ENCODE peak calls at places on chromosomes 2 and 18, in nine cellular contexts. One of them, this sample, is unnamed.

GRCh38 chr2:197152451-197153228 is 157.9 kb downstream of the ANKRD44 start:
- DNase-seq in GM23248: peak
- DNase-seq in stimulated activated CD8-positive, alpha-beta memory T cell treated with anti-CD3 and anti-CD28 coated beads, Interleukin-2, amount 100 ng/mL, for 48 hours: no peak
- DNase-seq in brain microvascular endothelial cell: peak
- DNase-seq in AG04450: no peak
- DNase-seq in epithelial cell of prostate: no peak
- DNase-seq in activated CD8-positive, alpha-beta memory T cell treated with anti-CD3 and anti-CD28 coated beads for 48 hours: no peak
- DNase-seq in activated CD4-positive, CD25-positive, alpha-beta regulatory T cell treated with anti-CD3 and anti-CD28 coated beads, Interleukin-2, amount 50 U/mL, for 72 hours: no peak
- DNase-seq in fibroblast of pulmonary artery: peak
- DNase-seq in this sample: no peak

GRCh38 chr2:150204449-150204848 is 283.0 kb downstream of the RND3 start:
- DNase-seq in epithelial cell of prostate: peak
- DNase-seq in brain microvascular endothelial cell: peak
- DNase-seq in activated CD4-positive, CD25-positive, alpha-beta regulatory T cell treated with anti-CD3 and anti-CD28 coated beads, Interleukin-2, amount 50 U/mL, for 72 hours: no peak
- DNase-seq in stimulated activated CD8-positive, alpha-beta memory T cell treated with anti-CD3 and anti-CD28 coated beads, Interleukin-2, amount 100 ng/mL, for 48 hours: no peak
- DNase-seq in AG04450: peak
- DNase-seq in fibroblast of pulmonary artery: peak
- DNase-seq in GM23248: peak
- DNase-seq in activated CD8-positive, alpha-beta memory T cell treated with anti-CD3 and anti-CD28 coated beads for 48 hours: no peak
- DNase-seq in this sample: no peak

GRCh38 chr2:157364257-157364974 is 38.8 kb upstream of the ERMN start:
- DNase-seq in stimulated activated CD8-positive, alpha-beta memory T cell treated with anti-CD3 and anti-CD28 coated beads, Interleukin-2, amount 100 ng/mL, for 48 hours: no peak
- DNase-seq in AG04450: no peak
- DNase-seq in activated CD4-positive, CD25-positive, alpha-beta regulatory T cell treated with anti-CD3 and anti-CD28 coated beads, Interleukin-2, amount 50 U/mL, for 72 hours: no peak
- DNase-seq in GM23248: peak
- DNase-seq in fibroblast of pulmonary artery: no peak
- DNase-seq in activated CD8-positive, alpha-beta memory T cell treated with anti-CD3 and anti-CD28 coated beads for 48 hours: no peak
- DNase-seq in epithelial cell of prostate: no peak
- DNase-seq in brain microvascular endothelial cell: no peak
- DNase-seq in this sample: no peak

GRCh38 chr2:186757009-186757408 is 63.1 kb downstream of the FAM171B start:
- DNase-seq in stimulated activated CD8-positive, alpha-beta memory T cell treated with anti-CD3 and anti-CD28 coated beads, Interleukin-2, amount 100 ng/mL, for 48 hours: no peak
- DNase-seq in epithelial cell of prostate: no peak
- DNase-seq in GM23248: no peak
- DNase-seq in fibroblast of pulmonary artery: no peak
- DNase-seq in brain microvascular endothelial cell: no peak
- DNase-seq in activated CD8-positive, alpha-beta memory T cell treated with anti-CD3 and anti-CD28 coated beads for 48 hours: no peak
- DNase-seq in AG04450: no peak
- DNase-seq in activated CD4-positive, CD25-positive, alpha-beta regulatory T cell treated with anti-CD3 and anti-CD28 coated beads, Interleukin-2, amount 50 U/mL, for 72 hours: no peak
- DNase-seq in this sample: no peak

GRCh38 chr2:44952143-44952805 is 10.8 kb downstream of the SIX3 start:
- DNase-seq in stimulated activated CD8-positive, alpha-beta memory T cell treated with anti-CD3 and anti-CD28 coated beads, Interleukin-2, amount 100 ng/mL, for 48 hours: no peak
- DNase-seq in GM23248: peak
- DNase-seq in fibroblast of pulmonary artery: peak
- DNase-seq in AG04450: no peak
- DNase-seq in brain microvascular endothelial cell: peak
- DNase-seq in activated CD8-positive, alpha-beta memory T cell treated with anti-CD3 and anti-CD28 coated beads for 48 hours: no peak
- DNase-seq in activated CD4-positive, CD25-positive, alpha-beta regulatory T cell treated with anti-CD3 and anti-CD28 coated beads, Interleukin-2, amount 50 U/mL, for 72 hours: no peak
- DNase-seq in epithelial cell of prostate: no peak
- DNase-seq in this sample: no peak

GRCh38 chr2:55048514-55048924 is 1.7 kb downstream of the RTN4 start:
- DNase-seq in AG04450: no peak
- DNase-seq in fibroblast of pulmonary artery: peak
- DNase-seq in activated CD4-positive, CD25-positive, alpha-beta regulatory T cell treated with anti-CD3 and anti-CD28 coated beads, Interleukin-2, amount 50 U/mL, for 72 hours: no peak
- DNase-seq in stimulated activated CD8-positive, alpha-beta memory T cell treated with anti-CD3 and anti-CD28 coated beads, Interleukin-2, amount 100 ng/mL, for 48 hours: no peak
- DNase-seq in brain microvascular endothelial cell: no peak
- DNase-seq in activated CD8-positive, alpha-beta memory T cell treated with anti-CD3 and anti-CD28 coated beads for 48 hours: no peak
- DNase-seq in epithelial cell of prostate: no peak
- DNase-seq in GM23248: peak
- DNase-seq in this sample: no peak

GRCh38 chr18:48460929-48461583 is 51.9 kb upstream of the ZBTB7C start:
- DNase-seq in fibroblast of pulmonary artery: peak
- DNase-seq in activated CD4-positive, CD25-positive, alpha-beta regulatory T cell treated with anti-CD3 and anti-CD28 coated beads, Interleukin-2, amount 50 U/mL, for 72 hours: no peak
- DNase-seq in stimulated activated CD8-positive, alpha-beta memory T cell treated with anti-CD3 and anti-CD28 coated beads, Interleukin-2, amount 100 ng/mL, for 48 hours: no peak
- DNase-seq in brain microvascular endothelial cell: no peak
- DNase-seq in AG04450: no peak
- DNase-seq in epithelial cell of prostate: no peak
- DNase-seq in activated CD8-positive, alpha-beta memory T cell treated with anti-CD3 and anti-CD28 coated beads for 48 hours: no peak
- DNase-seq in GM23248: no peak
- DNase-seq in this sample: no peak

GRCh38 chr2:17272170-17272569 is 246.1 kb downstream of the RAD51AP2 start:
- DNase-seq in activated CD4-positive, CD25-positive, alpha-beta regulatory T cell treated with anti-CD3 and anti-CD28 coated beads, Interleukin-2, amount 50 U/mL, for 72 hours: no peak
- DNase-seq in epithelial cell of prostate: peak
- DNase-seq in stimulated activated CD8-positive, alpha-beta memory T cell treated with anti-CD3 and anti-CD28 coated beads, Interleukin-2, amount 100 ng/mL, for 48 hours: no peak
- DNase-seq in GM23248: no peak
- DNase-seq in fibroblast of pulmonary artery: no peak
- DNase-seq in AG04450: no peak
- DNase-seq in activated CD8-positive, alpha-beta memory T cell treated with anti-CD3 and anti-CD28 coated beads for 48 hours: no peak
- DNase-seq in brain microvascular endothelial cell: no peak
- DNase-seq in this sample: no peak

GRCh38 chr18:38464024-38464423 is 898.4 kb upstream of the CELF4 start:
- DNase-seq in brain microvascular endothelial cell: no peak
- DNase-seq in epithelial cell of prostate: no peak
- DNase-seq in activated CD4-positive, CD25-positive, alpha-beta regulatory T cell treated with anti-CD3 and anti-CD28 coated beads, Interleukin-2, amount 50 U/mL, for 72 hours: no peak
- DNase-seq in GM23248: no peak
- DNase-seq in fibroblast of pulmonary artery: no peak
- DNase-seq in activated CD8-positive, alpha-beta memory T cell treated with anti-CD3 and anti-CD28 coated beads for 48 hours: no peak
- DNase-seq in stimulated activated CD8-positive, alpha-beta memory T cell treated with anti-CD3 and anti-CD28 coated beads, Interleukin-2, amount 100 ng/mL, for 48 hours: no peak
- DNase-seq in AG04450: no peak
- DNase-seq in this sample: no peak

GRCh38 chr2:182870227-182870626 is 3.8 kb upstream of the FRZB start:
- DNase-seq in GM23248: no peak
- DNase-seq in stimulated activated CD8-positive, alpha-beta memory T cell treated with anti-CD3 and anti-CD28 coated beads, Interleukin-2, amount 100 ng/mL, for 48 hours: no peak
- DNase-seq in epithelial cell of prostate: no peak
- DNase-seq in activated CD8-positive, alpha-beta memory T cell treated with anti-CD3 and anti-CD28 coated beads for 48 hours: no peak
- DNase-seq in brain microvascular endothelial cell: no peak
- DNase-seq in activated CD4-positive, CD25-positive, alpha-beta regulatory T cell treated with anti-CD3 and anti-CD28 coated beads, Interleukin-2, amount 50 U/mL, for 72 hours: no peak
- DNase-seq in fibroblast of pulmonary artery: no peak
- DNase-seq in AG04450: no peak
- DNase-seq in this sample: no peak

GRCh38 chr2:233124449-233125080 is 64.4 kb downstream of the INPP5D start:
- DNase-seq in fibroblast of pulmonary artery: no peak
- DNase-seq in AG04450: no peak
- DNase-seq in activated CD8-positive, alpha-beta memory T cell treated with anti-CD3 and anti-CD28 coated beads for 48 hours: no peak
- DNase-seq in stimulated activated CD8-positive, alpha-beta memory T cell treated with anti-CD3 and anti-CD28 coated beads, Interleukin-2, amount 100 ng/mL, for 48 hours: no peak
- DNase-seq in activated CD4-positive, CD25-positive, alpha-beta regulatory T cell treated with anti-CD3 and anti-CD28 coated beads, Interleukin-2, amount 50 U/mL, for 72 hours: no peak
- DNase-seq in epithelial cell of prostate: no peak
- DNase-seq in brain microvascular endothelial cell: no peak
- DNase-seq in GM23248: no peak
- DNase-seq in this sample: no peak

GRCh38 chr2:133235959-133236358 is 332.3 kb downstream of the NCKAP5 start:
- DNase-seq in GM23248: peak
- DNase-seq in brain microvascular endothelial cell: no peak
- DNase-seq in activated CD4-positive, CD25-positive, alpha-beta regulatory T cell treated with anti-CD3 and anti-CD28 coated beads, Interleukin-2, amount 50 U/mL, for 72 hours: no peak
- DNase-seq in activated CD8-positive, alpha-beta memory T cell treated with anti-CD3 and anti-CD28 coated beads for 48 hours: no peak
- DNase-seq in AG04450: peak
- DNase-seq in fibroblast of pulmonary artery: no peak
- DNase-seq in epithelial cell of prostate: no peak
- DNase-seq in stimulated activated CD8-positive, alpha-beta memory T cell treated with anti-CD3 and anti-CD28 coated beads, Interleukin-2, amount 100 ng/mL, for 48 hours: no peak
- DNase-seq in this sample: no peak

GRCh38 chr2:1661891-1662605 is 82.3 kb downstream of the PXDN start:
- DNase-seq in brain microvascular endothelial cell: no peak
- DNase-seq in activated CD4-positive, CD25-positive, alpha-beta regulatory T cell treated with anti-CD3 and anti-CD28 coated beads, Interleukin-2, amount 50 U/mL, for 72 hours: no peak
- DNase-seq in stimulated activated CD8-positive, alpha-beta memory T cell treated with anti-CD3 and anti-CD28 coated beads, Interleukin-2, amount 100 ng/mL, for 48 hours: no peak
- DNase-seq in fibroblast of pulmonary artery: no peak
- DNase-seq in activated CD8-positive, alpha-beta memory T cell treated with anti-CD3 and anti-CD28 coated beads for 48 hours: no peak
- DNase-seq in GM23248: no peak
- DNase-seq in epithelial cell of prostate: no peak
- DNase-seq in AG04450: no peak
- DNase-seq in this sample: peak